ENCODE peak calls at places on chromosomes 11 and 22, in six cellular contexts. One of them, this sample, is unnamed.

GRCh38 chr11:60926500-60926899 is 2.2 kb downstream of the TMEM132A start:
- DNase-seq in colonic mucosa: no peak
- DNase-seq in SJCRH30: no peak
- DNase-seq in aorta: no peak
- DNase-seq in ovary: no peak
- DNase-seq in endothelial cell of umbilical vein: no peak
- DNase-seq in this sample: peak; percentile 44

GRCh38 chr22:28237092-28237491 is 318.0 kb upstream of the PITPNB start:
- DNase-seq in colonic mucosa: no peak
- DNase-seq in SJCRH30: no peak
- DNase-seq in aorta: no peak
- DNase-seq in ovary: no peak
- DNase-seq in endothelial cell of umbilical vein: no peak
- DNase-seq in this sample: no peak

GRCh38 chr11:11916981-11917399 is 75.2 kb downstream of the USP47 start:
- DNase-seq in colonic mucosa: no peak
- DNase-seq in SJCRH30: peak; percentile 52
- DNase-seq in aorta: no peak
- DNase-seq in ovary: no peak
- DNase-seq in endothelial cell of umbilical vein: no peak
- DNase-seq in this sample: peak; percentile 33

GRCh38 chr22:40023226-40023925 is 28.6 kb downstream of the FAM83F start:
- DNase-seq in colonic mucosa: no peak
- DNase-seq in SJCRH30: no peak
- DNase-seq in aorta: peak; percentile 68
- DNase-seq in ovary: no peak
- DNase-seq in endothelial cell of umbilical vein: no peak
- DNase-seq in this sample: no peak

GRCh38 chr22:43126506-43127165 is 16.1 kb downstream of the BIK start:
- DNase-seq in colonic mucosa: peak; percentile 78
- DNase-seq in SJCRH30: peak; percentile 33
- DNase-seq in aorta: no peak
- DNase-seq in ovary: no peak
- DNase-seq in endothelial cell of umbilical vein: peak; percentile 29
- DNase-seq in this sample: peak; percentile 93

GRCh38 chr22:31943976-31944699 is at the start of gene YWHAH:
- DNase-seq in colonic mucosa: peak; percentile 96
- DNase-seq in SJCRH30: peak; percentile 93
- DNase-seq in aorta: peak; percentile 99
- DNase-seq in ovary: peak; percentile 97
- DNase-seq in endothelial cell of umbilical vein: peak; percentile 95
- DNase-seq in this sample: peak; percentile 96

GRCh38 chr22:38239101-38239761 is 33.6 kb downstream of the TMEM184B start:
- DNase-seq in colonic mucosa: no peak
- DNase-seq in SJCRH30: no peak
- DNase-seq in aorta: no peak
- DNase-seq in ovary: peak; percentile 56
- DNase-seq in endothelial cell of umbilical vein: peak; percentile 83
- DNase-seq in this sample: peak; percentile 91

GRCh38 chr22:33829549-33830280 is 90.6 kb downstream of the LARGE1 start:
- DNase-seq in colonic mucosa: no peak
- DNase-seq in SJCRH30: no peak
- DNase-seq in aorta: no peak
- DNase-seq in ovary: no peak
- DNase-seq in endothelial cell of umbilical vein: no peak
- DNase-seq in this sample: no peak

GRCh38 chr22:27885977-27886842 is 32.8 kb downstream of the PITPNB start:
- DNase-seq in colonic mucosa: peak; percentile 52
- DNase-seq in SJCRH30: peak; percentile 34
- DNase-seq in aorta: no peak
- DNase-seq in ovary: peak; percentile 66
- DNase-seq in endothelial cell of umbilical vein: peak; percentile 85
- DNase-seq in this sample: peak; percentile 90

GRCh38 chr11:27356624-27357222 is 6.3 kb downstream of the CCDC34 start:
- DNase-seq in colonic mucosa: no peak
- DNase-seq in SJCRH30: no peak
- DNase-seq in aorta: no peak
- DNase-seq in ovary: no peak
- DNase-seq in endothelial cell of umbilical vein: no peak
- DNase-seq in this sample: no peak

GRCh38 chr22:30609260-30610185 is 2.5 kb downstream of the TCN2 start:
- DNase-seq in colonic mucosa: peak; percentile 81
- DNase-seq in SJCRH30: no peak
- DNase-seq in aorta: no peak
- DNase-seq in ovary: peak; percentile 55
- DNase-seq in endothelial cell of umbilical vein: peak; percentile 82
- DNase-seq in this sample: peak; percentile 78

GRCh38 chr22:38260760-38261477 is 11.9 kb downstream of the TMEM184B start:
- DNase-seq in colonic mucosa: no peak
- DNase-seq in SJCRH30: peak; percentile 78
- DNase-seq in aorta: no peak
- DNase-seq in ovary: no peak
- DNase-seq in endothelial cell of umbilical vein: no peak
- DNase-seq in this sample: no peak

GRCh38 chr22:38124236-38124974 is 13.9 kb upstream of the BAIAP2L2 start:
- DNase-seq in colonic mucosa: no peak
- DNase-seq in SJCRH30: no peak
- DNase-seq in aorta: no peak
- DNase-seq in ovary: no peak
- DNase-seq in endothelial cell of umbilical vein: no peak
- DNase-seq in this sample: no peak

GRCh38 chr11:86459682-86460460 is 85.2 kb downstream of the CCDC81 start:
- DNase-seq in colonic mucosa: no peak
- DNase-seq in SJCRH30: peak; percentile 92
- DNase-seq in aorta: peak; percentile 85
- DNase-seq in ovary: peak; percentile 66
- DNase-seq in endothelial cell of umbilical vein: peak; percentile 99
- DNase-seq in this sample: peak; percentile 87

GRCh38 chr11:83007909-83008580 is 63.7 kb downstream of the RAB30 start:
- DNase-seq in colonic mucosa: peak; percentile 76
- DNase-seq in SJCRH30: peak; percentile 93
- DNase-seq in aorta: no peak
- DNase-seq in ovary: peak; percentile 81
- DNase-seq in endothelial cell of umbilical vein: peak; percentile 94
- DNase-seq in this sample: no peak

GRCh38 chr11:35549787-35550186 is 24.4 kb upstream of the PAMR1 start:
- DNase-seq in colonic mucosa: no peak
- DNase-seq in SJCRH30: peak; percentile 64
- DNase-seq in aorta: no peak
- DNase-seq in ovary: no peak
- DNase-seq in endothelial cell of umbilical vein: no peak
- DNase-seq in this sample: peak; percentile 84

GRCh38 chr11:120432056-120433018 is 79.2 kb upstream of the GRIK4 start:
- DNase-seq in colonic mucosa: peak; percentile 26
- DNase-seq in SJCRH30: peak; percentile 58
- DNase-seq in aorta: no peak
- DNase-seq in ovary: peak; percentile 35
- DNase-seq in endothelial cell of umbilical vein: peak; percentile 97
- DNase-seq in this sample: peak; percentile 73

GRCh38 chr11:24496728-24497396 is at the start of gene LUZP2:
- DNase-seq in colonic mucosa: peak; percentile 17
- DNase-seq in SJCRH30: peak; percentile 41
- DNase-seq in aorta: peak; percentile 74
- DNase-seq in ovary: no peak
- DNase-seq in endothelial cell of umbilical vein: peak; percentile 42
- DNase-seq in this sample: peak; percentile 30

GRCh38 chr22:22005945-22006595 is 23.5 kb upstream of the TOP3B start:
- DNase-seq in colonic mucosa: no peak
- DNase-seq in SJCRH30: no peak
- DNase-seq in aorta: no peak
- DNase-seq in ovary: no peak
- DNase-seq in endothelial cell of umbilical vein: no peak
- DNase-seq in this sample: no peak

GRCh38 chr22:45946805-45947600 is 30.0 kb downstream of the WNT7B start:
- DNase-seq in colonic mucosa: no peak
- DNase-seq in SJCRH30: no peak
- DNase-seq in aorta: no peak
- DNase-seq in ovary: no peak
- DNase-seq in endothelial cell of umbilical vein: no peak
- DNase-seq in this sample: no peak

GRCh38 chr22:25110846-25111578 is 88.6 kb upstream of the CRYBB3 start:
- DNase-seq in colonic mucosa: peak; percentile 78
- DNase-seq in SJCRH30: peak; percentile 93
- DNase-seq in aorta: peak; percentile 90
- DNase-seq in ovary: peak; percentile 49
- DNase-seq in endothelial cell of umbilical vein: peak; percentile 96
- DNase-seq in this sample: peak; percentile 58

GRCh38 chr11:69947059-69947771 is 128.0 kb upstream of the FGF3 start:
- DNase-seq in colonic mucosa: no peak
- DNase-seq in SJCRH30: no peak
- DNase-seq in aorta: peak; percentile 54
- DNase-seq in ovary: no peak
- DNase-seq in endothelial cell of umbilical vein: no peak
- DNase-seq in this sample: no peak

GRCh38 chr11:13207665-13208594 is 69.7 kb upstream of the BMAL1 start:
- DNase-seq in colonic mucosa: peak; percentile 54
- DNase-seq in SJCRH30: peak; percentile 31
- DNase-seq in aorta: no peak
- DNase-seq in ovary: peak; percentile 50
- DNase-seq in endothelial cell of umbilical vein: peak; percentile 84
- DNase-seq in this sample: peak; percentile 78

GRCh38 chr11:13209379-13209778 is 68.2 kb upstream of the BMAL1 start:
- DNase-seq in colonic mucosa: no peak
- DNase-seq in SJCRH30: no peak
- DNase-seq in aorta: no peak
- DNase-seq in ovary: no peak
- DNase-seq in endothelial cell of umbilical vein: no peak
- DNase-seq in this sample: no peak

GRCh38 chr11:13210424-13210823 is 67.2 kb upstream of the BMAL1 start:
- DNase-seq in colonic mucosa: peak; percentile 64
- DNase-seq in SJCRH30: peak; percentile 55
- DNase-seq in aorta: peak; percentile 79
- DNase-seq in ovary: peak; percentile 78
- DNase-seq in endothelial cell of umbilical vein: peak; percentile 70
- DNase-seq in this sample: peak; percentile 74

GRCh38 chr11:13207270-13207664 is 70.3 kb upstream of the BMAL1 start:
- DNase-seq in colonic mucosa: no peak
- DNase-seq in SJCRH30: no peak
- DNase-seq in aorta: no peak
- DNase-seq in ovary: no peak
- DNase-seq in endothelial cell of umbilical vein: peak; percentile 4
- DNase-seq in this sample: no peak

GRCh38 chr11:13208921-13209320 is 68.7 kb upstream of the BMAL1 start:
- DNase-seq in colonic mucosa: no peak
- DNase-seq in SJCRH30: no peak
- DNase-seq in aorta: no peak
- DNase-seq in ovary: no peak
- DNase-seq in endothelial cell of umbilical vein: no peak
- DNase-seq in this sample: no peak
- H3K4me3 ChIP-seq in colonic mucosa: no peak overlapping the region
- H3K4me3 ChIP-seq in SJCRH30: no peak overlapping the region
- H3K4me3 ChIP-seq in aorta: no peak overlapping the region
- H3K4me3 ChIP-seq in ovary: no peak overlapping the region
- H3K4me3 ChIP-seq in endothelial cell of umbilical vein: no peak overlapping the region
- H3K4me3 ChIP-seq in this sample: no peak overlapping the region

GRCh38 chr11:119300198-119300964 is 16.5 kb downstream of the MCAM start:
- DNase-seq in colonic mucosa: no peak
- DNase-seq in SJCRH30: no peak
- DNase-seq in aorta: no peak
- DNase-seq in ovary: no peak
- DNase-seq in endothelial cell of umbilical vein: no peak
- DNase-seq in this sample: no peak
- H3K27ac ChIP-seq in colonic mucosa: no peak overlapping the region
- H3K27ac ChIP-seq in SJCRH30: no peak overlapping the region
- H3K27ac ChIP-seq in aorta: no peak overlapping the region
- H3K27ac ChIP-seq in ovary: no peak overlapping the region
- H3K27ac ChIP-seq in endothelial cell of umbilical vein: no peak overlapping the region
- H3K27ac ChIP-seq in this sample: no peak overlapping the region

GRCh38 chr11:109120341-109120740 is 301.6 kb upstream of the C11orf87 start:
- DNase-seq in colonic mucosa: no peak
- DNase-seq in SJCRH30: no peak
- DNase-seq in aorta: no peak
- DNase-seq in ovary: no peak
- DNase-seq in endothelial cell of umbilical vein: no peak
- DNase-seq in this sample: no peak

GRCh38 chr11:109121173-109121938 is 300.6 kb upstream of the C11orf87 start:
- DNase-seq in colonic mucosa: no peak
- DNase-seq in SJCRH30: no peak
- DNase-seq in aorta: no peak
- DNase-seq in ovary: no peak
- DNase-seq in endothelial cell of umbilical vein: no peak
- DNase-seq in this sample: no peak

DNA sequence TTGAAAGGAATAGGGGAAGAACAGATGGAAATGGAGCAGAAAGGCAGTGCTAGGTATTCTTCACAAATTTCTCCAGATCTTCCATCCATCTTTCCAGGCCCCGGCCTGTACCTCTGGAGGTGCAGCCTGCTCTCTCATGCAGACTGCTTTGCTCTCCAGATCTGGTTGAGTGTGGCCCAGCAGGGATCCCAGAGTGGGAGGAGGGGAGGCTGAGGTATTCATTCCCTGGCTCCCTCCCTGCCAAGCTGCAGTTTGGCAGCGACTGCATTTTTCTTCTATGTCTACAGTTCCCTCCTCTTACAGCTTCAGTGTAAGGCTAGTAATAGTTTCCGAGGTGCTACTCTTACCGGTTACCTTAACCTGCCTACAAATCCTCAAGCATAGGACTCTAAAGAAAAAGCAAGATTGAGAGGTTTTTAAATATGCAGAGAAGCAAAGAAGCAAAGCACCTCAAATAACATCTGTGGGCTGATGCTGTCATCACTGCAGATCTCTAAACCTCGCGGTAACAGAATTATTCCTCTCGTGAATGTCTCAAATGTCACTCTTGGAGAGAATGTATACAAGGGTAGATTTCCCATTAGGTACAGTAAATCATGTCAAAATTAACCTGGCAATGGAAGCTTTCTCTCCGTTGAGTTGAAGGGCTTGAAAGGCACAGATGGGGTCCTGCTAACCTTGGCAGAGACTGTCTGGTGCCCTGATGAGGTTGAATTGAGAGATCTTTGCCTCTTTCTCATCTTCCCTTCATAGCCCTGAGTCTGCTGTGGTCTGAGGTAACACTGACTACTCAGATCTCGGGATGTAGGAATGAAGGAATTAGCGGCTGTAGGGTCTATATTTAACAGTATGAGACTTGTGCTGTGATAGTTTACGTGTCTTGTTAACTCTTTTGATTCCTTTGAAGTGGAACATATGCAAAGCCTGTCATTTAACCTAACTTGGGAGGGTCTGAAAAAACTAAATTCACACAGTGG is 297.9 kb upstream of the C11orf87 start:
- DNase-seq in colonic mucosa: no peak
- DNase-seq in SJCRH30: no peak
- DNase-seq in aorta: peak; percentile 77
- DNase-seq in ovary: no peak
- DNase-seq in endothelial cell of umbilical vein: no peak
- DNase-seq in this sample: no peak
- H3K4me3 ChIP-seq in colonic mucosa: no peak overlapping the region
- H3K4me3 ChIP-seq in SJCRH30: no peak overlapping the region
- H3K4me3 ChIP-seq in aorta: no peak overlapping the region
- H3K4me3 ChIP-seq in ovary: no peak overlapping the region
- H3K4me3 ChIP-seq in endothelial cell of umbilical vein: no peak overlapping the region
- H3K4me3 ChIP-seq in this sample: no peak overlapping the region

DNA sequence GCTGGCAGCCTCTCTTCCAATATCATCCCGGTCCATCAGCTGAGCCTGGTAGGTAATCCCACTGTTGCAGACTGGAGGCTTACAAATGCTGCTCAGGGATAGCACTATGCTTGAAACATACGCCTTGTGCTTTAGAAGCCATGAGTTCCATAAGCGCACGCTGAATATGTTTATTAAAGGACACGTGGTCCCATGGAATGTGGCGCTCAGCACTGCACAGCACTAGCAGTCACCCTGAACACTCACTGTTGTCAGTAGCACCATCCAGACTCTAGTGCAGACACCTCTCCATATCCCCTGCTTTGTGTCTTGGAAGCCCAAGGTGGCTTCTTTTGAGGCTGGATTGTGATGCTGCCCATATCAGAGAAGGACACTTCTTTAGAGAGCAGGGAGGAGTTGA is 120.9 kb downstream of the MAML2 start:
- DNase-seq in colonic mucosa: no peak
- DNase-seq in SJCRH30: no peak
- DNase-seq in aorta: no peak
- DNase-seq in ovary: no peak
- DNase-seq in endothelial cell of umbilical vein: no peak
- DNase-seq in this sample: no peak
- H3K27ac ChIP-seq in colonic mucosa: no peak overlapping the region
- H3K27ac ChIP-seq in SJCRH30: no peak overlapping the region
- H3K27ac ChIP-seq in aorta: no peak overlapping the region
- H3K27ac ChIP-seq in ovary: no peak overlapping the region
- H3K27ac ChIP-seq in endothelial cell of umbilical vein: no peak overlapping the region
- H3K27ac ChIP-seq in this sample: no peak overlapping the region